ENCODE peak calls at places on chromosomes 7 and 10, in four cellular contexts. N is hypothalamus; Q is stimulated activated CD4-positive, alpha-beta T cell treated with anti-CD3 and anti-CD28 coated beads, TNF-alpha, amount 100 ng/mL, for 48 hours; B is left cardiac atrium. K is an unnamed sample.

GRCh38 chr10:79345241-79346011 is 1.8 kb upstream of the PPIF start:
- DNase-seq in B (no peak), N (no peak), Q (no peak), K (no peak)

GRCh38 chr10:99976886-99977391 is 32.8 kb downstream of the DNMBP start:
- DNase-seq in B (no peak), Q (no peak), N (no peak), K (no peak)

GRCh38 chr10:132834891-132835847 is 49.2 kb upstream of the NKX6-2 start:
- DNase-seq in N (no peak), B (no peak), Q (no peak), K (peak)

GRCh38 chr7:24739306-24739705 is 18.0 kb downstream of the GSDME start:
- DNase-seq in Q (no peak), B (no peak), N (no peak), K (no peak)

GRCh38 chr7:11436773-11437524 is 395.0 kb downstream of the THSD7A start:
- DNase-seq in Q (no peak), N (no peak), B (no peak), K (no peak)

GRCh38 chr7:107953924-107954303 is 49.0 kb downstream of the LAMB1 start:
- DNase-seq in N (no peak), Q (no peak), B (no peak), K (no peak)

GRCh38 chr10:11715815-11716494 is 26.2 kb upstream of the ECHDC3 start:
- DNase-seq in Q (no peak), B (no peak), N (no peak), K (no peak)

GRCh38 chr7:27179503-27180430 is 5.3 kb downstream of the HOXA11 start:
- DNase-seq in Q (peak), B (no peak), N (no peak), K (no peak)

GRCh38 chr7:35555934-35556333 is 139.0 kb downstream of the HERPUD2 start:
- DNase-seq in Q (no peak), B (no peak), N (no peak), K (no peak)

GRCh38 chr10:480498-480927 is 209.0 kb downstream of the DIP2C start:
- DNase-seq in Q (no peak), N (no peak), B (no peak), K (peak)

GRCh38 chr7:128075536-128076095 is 44.4 kb upstream of the LRRC4 start:
- DNase-seq in N (no peak), Q (no peak), B (no peak), K (peak)

GRCh38 chr7:44042221-44042620 is 2.3 kb upstream of the DBNL start:
- DNase-seq in B (no peak), N (no peak), Q (no peak), K (no peak)